ENCODE peak calls at places on chromosomes 13 and 19, in ten cellular contexts. F is fibroblast of mammary gland; S is fibroblast of the aortic adventitia; Q is GM12865; D is heart left ventricle; M is lower lobe of right lung; J is activated CD8-positive, alpha-beta T cell treated with anti-CD3 and anti-CD28 coated beads for 36 hours; H is cardiac fibroblast; C is fibroblast of pulmonary artery; R is nephron progenitor cell. W is an unnamed sample.

GRCh38 chr13:35160921-35161320 is 218.9 kb downstream of the NBEA start:
- DNase-seq in H (no peak), C (no peak), R (no peak), F (no peak), Q (no peak), M (no peak), J (no peak), S (no peak), D (no peak), W (no peak)

GRCh38 chr19:3683405-3683865 is 16.8 kb downstream of the PIP5K1C start:
- DNase-seq in Q (peak; percentile 47), R (peak; percentile 46), D (peak; percentile 65), H (peak; percentile 68), J (no peak), M (no peak), F (peak; percentile 54), S (no peak), C (peak; percentile 94), W (peak; percentile 83)

GRCh38 chr19:32719611-32720059 is at the start of gene TDRD12:
- DNase-seq in F (no peak), Q (no peak), H (no peak), J (no peak), D (no peak), C (no peak), S (no peak), M (no peak), R (no peak), W (no peak)

GRCh38 chr13:33272531-33273124 is 12.9 kb downstream of the STARD13 start:
- DNase-seq in J (no peak), S (no peak), M (no peak), C (no peak), D (no peak), R (no peak), F (peak; percentile 43), H (no peak), Q (no peak), W (no peak)

GRCh38 chr19:44587863-44588752 is 25.3 kb upstream of the IGSF23 start:
- DNase-seq in M (no peak), S (peak; percentile 96), D (no peak), Q (peak; percentile 10), R (no peak), F (peak; percentile 85), J (peak; percentile 70), C (peak; percentile 89), H (peak; percentile 90), W (peak; percentile 88)

GRCh38 chr13:113298001-113298945 is 1.2 kb downstream of the LAMP1 start:
- DNase-seq in R (no peak), D (no peak), M (no peak), J (peak; percentile 48), Q (no peak), S (peak; percentile 14), H (peak; percentile 18), C (no peak), F (peak; percentile 13), W (peak; percentile 3)

GRCh38 chr13:105047676-105048295 is 1487.7 kb downstream of the EFNB2 start:
- DNase-seq in R (no peak), D (no peak), S (no peak), J (no peak), F (no peak), H (no peak), M (no peak), C (no peak), Q (no peak), W (no peak)

GRCh38 chr19:3986260-3987041 is 1.2 kb upstream of the EEF2 start:
- DNase-seq in S (peak; percentile 84), J (peak; percentile 75), H (peak; percentile 88), Q (peak; percentile 84), M (no peak), D (peak; percentile 67), F (peak; percentile 81), C (peak; percentile 85), R (peak; percentile 40), W (peak; percentile 87)

GRCh38 chr19:47609885-47610545 is 1.1 kb downstream of the BICRA start:
- DNase-seq in R (peak; percentile 70), Q (peak; percentile 53), J (peak; percentile 62), F (peak; percentile 50), D (peak; percentile 47), H (peak; percentile 48), C (peak; percentile 47), M (peak; percentile 65), S (no peak), W (peak; percentile 54)

GRCh38 chr13:110233181-110233641 is 73.7 kb downstream of the COL4A1 start:
- DNase-seq in D (peak; percentile 66), C (peak; percentile 98), Q (no peak), H (peak; percentile 97), M (no peak), F (peak; percentile 98), J (no peak), R (no peak), S (peak; percentile 96), W (peak; percentile 94)

GRCh38 chr19:13051581-13052165 is 51.0 kb downstream of the LYL1 start:
- DNase-seq in M (peak; percentile 90), C (peak; percentile 42), H (peak; percentile 34), Q (peak; percentile 18), S (no peak), R (peak; percentile 93), F (no peak), D (peak; percentile 73), J (peak; percentile 27), W (peak; percentile 63)

GRCh38 chr13:81172603-81173002 is 831.7 kb upstream of the SPRY2 start:
- DNase-seq in D (no peak), M (no peak), R (no peak), F (no peak), H (no peak), C (no peak), S (no peak), J (no peak), Q (no peak), W (no peak)

GRCh38 chr13:81171065-81171647 is 830.2 kb upstream of the SPRY2 start:
- DNase-seq in R (no peak), M (no peak), C (peak; percentile 36), H (peak; percentile 47), S (peak; percentile 37), Q (peak; percentile 4), D (no peak), J (no peak), F (peak; percentile 15), W (peak; percentile 37)
- TF ChIP-seq CTCF in R (peak; percentile 69), M (peak; percentile 46), C (peak; percentile 57), H (peak; percentile 33), S (peak; percentile 50), Q (peak; percentile 24), D (peak; percentile 48), J (peak; percentile 60), F (peak; percentile 57), W (peak; percentile 45)

GRCh38 chr13:24626449-24626848 is 53.8 kb upstream of the ATP12A start:
- DNase-seq in R (no peak), H (no peak), Q (no peak), F (no peak), D (no peak), C (no peak), J (peak; percentile 51), S (no peak), M (no peak), W (no peak)

GRCh38 chr13:24625870-24626419 is 54.3 kb upstream of the ATP12A start:
- DNase-seq in S (no peak), Q (peak; percentile 58), F (no peak), M (no peak), D (no peak), H (no peak), J (peak; percentile 45), C (no peak), R (no peak), W (no peak)

GRCh38 chr13:24627864-24628418 is 52.3 kb upstream of the ATP12A start:
- DNase-seq in D (no peak), R (no peak), M (no peak), H (no peak), J (no peak), S (no peak), F (no peak), Q (no peak), C (no peak), W (no peak)

GRCh38 chr13:24625324-24625723 is 54.9 kb upstream of the ATP12A start:
- DNase-seq in D (no peak), H (no peak), Q (peak; percentile 59), M (no peak), C (no peak), S (no peak), J (peak; percentile 18), F (no peak), R (no peak), W (no peak)

GRCh38 chr13:24627090-24627714 is 53.0 kb upstream of the ATP12A start:
- DNase-seq in F (peak; percentile 20), Q (no peak), J (no peak), C (no peak), R (peak; percentile 83), H (no peak), M (no peak), S (no peak), D (no peak), W (no peak)
- TF ChIP-seq CTCF in F (peak; percentile 78), Q (no peak), J (no peak), C (peak; percentile 39), R (peak; percentile 97), H (peak; percentile 32), M (peak; percentile 38), S (peak; percentile 55), D (peak; percentile 22), W (no peak)

DNA sequence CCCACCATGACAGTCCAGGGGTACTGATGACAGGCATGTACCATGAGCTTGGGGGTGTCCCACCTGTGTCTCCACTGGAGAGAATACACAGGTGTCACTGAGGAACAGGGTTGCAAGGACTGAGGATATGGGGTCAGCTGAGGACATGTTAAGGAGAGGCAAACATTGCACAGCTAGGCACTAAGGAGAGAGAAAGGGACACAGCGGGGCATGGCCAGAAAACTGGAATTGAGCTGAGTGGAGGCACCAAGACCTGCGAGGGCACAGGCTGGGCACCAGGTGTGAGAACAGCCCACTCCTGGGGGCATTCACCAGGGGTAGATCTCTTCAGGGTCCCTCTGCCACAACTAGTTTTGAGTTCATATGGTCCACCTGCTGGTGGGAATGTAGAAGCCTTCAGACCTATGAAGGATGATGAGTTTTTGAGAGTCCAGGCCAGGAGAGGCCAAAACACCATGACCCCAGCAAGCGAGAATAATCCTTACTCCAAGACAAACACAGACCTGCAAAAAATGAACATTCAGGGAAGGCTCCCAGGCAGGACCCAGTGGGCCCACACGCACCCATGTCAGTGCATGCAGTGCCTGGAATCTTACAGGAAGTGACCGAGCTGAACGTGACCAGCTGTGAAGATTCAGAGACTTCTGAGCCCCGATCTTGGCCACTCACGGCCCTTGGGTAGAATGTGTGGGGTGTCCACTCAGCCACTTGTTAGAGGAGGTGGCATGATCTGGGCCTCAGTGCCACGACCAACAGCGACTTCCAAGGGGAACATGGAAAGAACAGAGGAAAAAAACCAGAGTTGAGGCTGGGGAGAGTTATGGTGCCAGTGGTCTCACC is 1.4 kb upstream of the ZNF584 start:
- DNase-seq in H (no peak), R (no peak), J (no peak), M (no peak), Q (no peak), C (no peak), F (peak; percentile 28), D (no peak), S (no peak), W (no peak)
- TF ChIP-seq CTCF in H (peak; percentile 43), R (no peak), J (peak; percentile 40), M (peak; percentile 12), Q (peak; percentile 29), C (peak; percentile 42), F (peak; percentile 42), D (no peak), S (peak; percentile 33), W (no peak)

DNA sequence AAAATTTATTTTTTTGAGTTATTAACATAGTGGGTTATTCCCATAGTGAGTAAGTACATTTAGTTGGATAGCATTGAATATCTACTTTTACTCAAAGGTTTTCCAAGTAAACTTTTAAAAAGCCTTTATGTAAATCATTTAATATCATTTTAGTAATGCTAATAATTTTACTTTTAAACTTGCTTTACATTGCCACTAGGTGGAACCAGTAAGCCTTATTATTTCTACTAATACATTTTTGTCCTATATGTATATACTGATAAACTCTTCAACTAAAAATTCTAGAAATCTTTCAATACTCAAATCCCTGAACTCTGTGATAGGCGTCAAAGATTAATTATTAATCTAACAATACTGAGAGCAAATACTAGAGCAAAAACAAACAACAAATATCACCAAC is 1709.2 kb upstream of the PCDH20 start:
- DNase-seq in Q (peak; percentile 8), J (no peak), H (peak; percentile 52), R (no peak), M (no peak), C (peak; percentile 63), F (peak; percentile 50), D (no peak), S (peak; percentile 38), W (peak; percentile 36)
- TF ChIP-seq CTCF in Q (no peak), J (peak; percentile 34), H (peak; percentile 16), R (peak; percentile 49), M (no peak), C (peak; percentile 37), F (peak; percentile 33), D (no peak), S (no peak), W (peak; percentile 37)